ENCODE peak calls at places on chromosomes 6 and 20, in six cellular contexts. A is activated CD4-positive, alpha-beta T cell treated with anti-CD3 and anti-CD28 coated beads for 36 hours; K is stimulated activated CD4-positive, alpha-beta T cell treated with anti-CD3 and anti-CD28 coated beads, Interleukin-1b, Interleukin-23, amount 100 ng/mL, for 24 hours; V is G401; H is pancreas; O is type B pancreatic cell. G is an unnamed sample.

GRCh38 chr6:27472182-27472616 is 706 bp downstream of the ZNF184 start:
- DNase-seq in A (peak; percentile 87), K (no peak), V (peak; percentile 79), H (no peak), O (peak; percentile 68), G (peak; percentile 64)

GRCh38 chr6:85241515-85241914 is 208.4 kb upstream of the NT5E start:
- DNase-seq in A (no peak), K (no peak), V (no peak), H (no peak), O (no peak), G (no peak)

GRCh38 chr6:139325003-139325600 is 33.3 kb upstream of the TXLNB start:
- DNase-seq in A (no peak), K (no peak), V (no peak), H (no peak), O (no peak), G (no peak)

GRCh38 chr6:133190912-133191311 is 50.2 kb upstream of the EYA4 start:
- DNase-seq in A (no peak), K (no peak), V (no peak), H (no peak), O (no peak), G (no peak)

GRCh38 chr6:106178900-106179299 is 92.8 kb downstream of the PRDM1 start:
- DNase-seq in A (no peak), K (no peak), V (no peak), H (no peak), O (no peak), G (no peak)

GRCh38 chr6:7537560-7538174 is 3.8 kb upstream of the DSP start:
- DNase-seq in A (no peak), K (no peak), V (no peak), H (no peak), O (no peak), G (no peak)

GRCh38 chr6:28258877-28259777 is at the start of gene NKAPL:
- DNase-seq in A (peak; percentile 83), K (peak; percentile 46), V (peak; percentile 73), H (peak; percentile 71), O (no peak), G (peak; percentile 75)

GRCh38 chr6:150263765-150264415 is 104.9 kb upstream of the IYD start:
- DNase-seq in A (peak; percentile 44), K (no peak), V (no peak), H (no peak), O (no peak), G (no peak)

GRCh38 chr6:18280084-18280483 is 15.8 kb upstream of the DEK start:
- DNase-seq in A (no peak), K (no peak), V (no peak), H (no peak), O (no peak), G (no peak)

GRCh38 chr6:4128072-4128471 is 7.3 kb downstream of the ECI2 start:
- DNase-seq in A (no peak), K (no peak), V (no peak), H (no peak), O (no peak), G (no peak)

GRCh38 chr6:134026597-134026996 is 25.8 kb downstream of the SLC2A12 start:
- DNase-seq in A (no peak), K (no peak), V (no peak), H (no peak), O (no peak), G (no peak)

GRCh38 chr6:12522347-12522746 is 194.2 kb upstream of the PHACTR1 start:
- DNase-seq in A (no peak), K (no peak), V (no peak), H (no peak), O (no peak), G (no peak)

GRCh38 chr6:21742238-21742660 is 148.7 kb downstream of the SOX4 start:
- DNase-seq in A (no peak), K (no peak), V (no peak), H (no peak), O (no peak), G (no peak)

GRCh38 chr6:138334000-138334399 is 43.7 kb upstream of the SMIM28 start:
- DNase-seq in A (no peak), K (no peak), V (peak; percentile 76), H (no peak), O (no peak), G (no peak)

GRCh38 chr6:73169633-73170032 is 55.7 kb downstream of the KHDC1L start:
- DNase-seq in A (no peak), K (no peak), V (no peak), H (no peak), O (no peak), G (no peak)

GRCh38 chr20:11451793-11452291 is 465.9 kb upstream of the BTBD3 start:
- DNase-seq in A (no peak), K (no peak), V (peak; percentile 82), H (no peak), O (no peak), G (no peak)

GRCh38 chr6:47438481-47439347 is 38.9 kb upstream of the CD2AP start:
- DNase-seq in A (no peak), K (no peak), V (no peak), H (no peak), O (no peak), G (no peak)

GRCh38 chr20:41655966-41656685 is 37.9 kb upstream of the CHD6 start:
- DNase-seq in A (no peak), K (no peak), V (no peak), H (no peak), O (no peak), G (no peak)

GRCh38 chr6:98039876-98040605 is 757.0 kb upstream of the MMS22L start:
- DNase-seq in A (no peak), K (no peak), V (no peak), H (no peak), O (no peak), G (peak; percentile 59)

GRCh38 chr6:17907467-17908229 is 79.8 kb downstream of the KIF13A start:
- DNase-seq in A (peak; percentile 41), K (no peak), V (no peak), H (no peak), O (no peak), G (peak; percentile 76)

GRCh38 chr6:144181639-144182038 is 31.3 kb downstream of the STX11 start:
- DNase-seq in A (no peak), K (no peak), V (no peak), H (no peak), O (no peak), G (no peak)

GRCh38 chr6:87710090-87710489 is 8.1 kb upstream of the AKIRIN2 start:
- DNase-seq in A (no peak), K (no peak), V (no peak), H (no peak), O (no peak), G (no peak)

GRCh38 chr6:52317841-52318581 is 33.5 kb upstream of the MCM3 start:
- DNase-seq in A (no peak), K (no peak), V (no peak), H (no peak), O (no peak), G (no peak)

GRCh38 chr6:25942561-25943147 is 12.2 kb upstream of the SLC17A2 start:
- DNase-seq in A (no peak), K (no peak), V (peak; percentile 25), H (no peak), O (no peak), G (peak; percentile 52)

GRCh38 chr20:17616480-17617211 is 46.8 kb downstream of the DSTN start:
- DNase-seq in A (no peak), K (no peak), V (no peak), H (peak; percentile 40), O (peak; percentile 54), G (no peak)

GRCh38 chr20:25136643-25137559 is 55.0 kb upstream of the VSX1 start:
- DNase-seq in A (no peak), K (no peak), V (peak; percentile 74), H (peak; percentile 70), O (no peak), G (peak; percentile 83)

GRCh38 chr6:151330130-151330715 is 61.1 kb downstream of the ZBTB2 start:
- DNase-seq in A (no peak), K (no peak), V (no peak), H (no peak), O (no peak), G (no peak)

GRCh38 chr20:19633985-19634384 is 124.1 kb upstream of the RIN2 start:
- DNase-seq in A (no peak), K (no peak), V (no peak), H (no peak), O (no peak), G (no peak)

GRCh38 chr6:142568857-142569597 is 267.2 kb downstream of the ADGRG6 start:
- DNase-seq in A (no peak), K (no peak), V (no peak), H (no peak), O (no peak), G (no peak)

GRCh38 chr20:9884666-9885065 is 45.8 kb upstream of the PAK5 start:
- DNase-seq in A (no peak), K (no peak), V (no peak), H (no peak), O (no peak), G (no peak)

GRCh38 chr6:124974770-124975377 is 12.6 kb downstream of the RNF217 start:
- DNase-seq in A (no peak), K (no peak), V (no peak), H (no peak), O (no peak), G (no peak)

GRCh38 chr20:54221996-54222890 is 14.4 kb downstream of the PFDN4 start:
- DNase-seq in A (no peak), K (no peak), V (peak; percentile 16), H (no peak), O (no peak), G (no peak)

GRCh38 chr6:38755207-38755606 is 40.1 kb downstream of the DNAH8 start:
- DNase-seq in A (no peak), K (no peak), V (no peak), H (no peak), O (no peak), G (no peak)

GRCh38 chr6:45722876-45723275 is 292.8 kb downstream of the CLIC5 start:
- DNase-seq in A (no peak), K (no peak), V (no peak), H (no peak), O (no peak), G (no peak)

GRCh38 chr6:146700078-146700686 is 101.4 kb downstream of the ADGB start:
- DNase-seq in A (peak; percentile 62), K (peak; percentile 6), V (peak; percentile 89), H (peak; percentile 69), O (no peak), G (peak; percentile 88)

GRCh38 chr20:381581-382290 is 1.2 kb downstream of the TRIB3 start:
- DNase-seq in A (peak; percentile 88), K (peak; percentile 42), V (peak; percentile 78), H (peak; percentile 81), O (peak; percentile 74), G (peak; percentile 38)

GRCh38 chr20:49297605-49298530 is 20.0 kb upstream of the ZNFX1 start:
- DNase-seq in A (no peak), K (no peak), V (no peak), H (no peak), O (no peak), G (peak; percentile 41)

G was measured in Ammon's horn.